ENCODE peak calls at places on chromosome 2, in eight cellular contexts. F, M, U, Z, I, T, G and E are unnamed samples.

GRCh38 chr2:71944183-71944550 is 203.5 kb downstream of the CYP26B1 start:
- DNase-seq in M (peak), I (no peak), T (no peak), G (no peak), Z (no peak), U (no peak), F (no peak), E (no peak)

GRCh38 chr2:72012886-72013574 is 134.6 kb downstream of the CYP26B1 start:
- DNase-seq in M (peak), Z (no peak), G (no peak), I (no peak), T (no peak), U (no peak), F (no peak), E (no peak)

GRCh38 chr2:42973771-42974170 is 181.4 kb upstream of the HAAO start:
- DNase-seq in T (no peak), F (no peak), G (no peak), Z (no peak), U (no peak), I (peak), M (no peak), E (no peak)

GRCh38 chr2:221529943-221530652 is 42.0 kb downstream of the EPHA4 start:
- DNase-seq in I (peak), M (no peak), F (no peak), Z (peak), U (peak), G (no peak), T (no peak), E (peak)

GRCh38 chr2:237196866-237197618 is 111.4 kb downstream of the COPS8 start:
- DNase-seq in M (peak), G (no peak), F (no peak), I (peak), T (no peak), U (no peak), Z (peak), E (no peak)

GRCh38 chr2:56132138-56132537 is 51.7 kb upstream of the CCDC85A start:
- DNase-seq in M (no peak), U (peak), I (peak), F (no peak), T (no peak), G (peak), Z (peak), E (peak)

GRCh38 chr2:76711490-76711889 is 810.7 kb downstream of the LRRTM4 start:
- DNase-seq in U (no peak), Z (no peak), I (no peak), G (no peak), T (no peak), F (no peak), M (no peak), E (no peak)

GRCh38 chr2:154527962-154528361 is 170.5 kb upstream of the KCNJ3 start:
- DNase-seq in F (no peak), U (no peak), I (no peak), Z (no peak), M (no peak), T (no peak), G (no peak), E (no peak)

GRCh38 chr2:217653240-217653639 is 349.6 kb downstream of the TNS1 start:
- DNase-seq in U (peak), M (peak), Z (peak), F (no peak), T (no peak), G (no peak), I (peak), E (no peak)

GRCh38 chr2:162071016-162071415 is 3.0 kb downstream of the DPP4 start:
- DNase-seq in M (no peak), Z (no peak), G (no peak), F (no peak), I (peak), U (no peak), T (no peak), E (no peak)

GRCh38 chr2:38178556-38179419 is 102.8 kb upstream of the CYP1B1 start:
- DNase-seq in G (no peak), M (no peak), Z (peak), I (peak), F (no peak), T (no peak), U (no peak), E (peak)

GRCh38 chr2:109438773-109439191 is 175.0 kb downstream of the SEPTIN10 start:
- DNase-seq in T (no peak), G (no peak), M (peak), I (peak), F (no peak), U (no peak), Z (peak), E (no peak)

GRCh38 chr2:26336719-26337118 is 9.2 kb upstream of the SELENOI start:
- DNase-seq in M (no peak), T (no peak), Z (no peak), U (no peak), G (no peak), F (no peak), I (no peak), E (no peak)

GRCh38 chr2:73705091-73705490 is 32.1 kb downstream of the TPRKB start:
- DNase-seq in F (no peak), U (no peak), Z (no peak), T (no peak), I (no peak), G (no peak), M (no peak), E (no peak)

GRCh38 chr2:172438741-172439508 is 11.5 kb downstream of the ITGA6 start:
- DNase-seq in G (no peak), Z (peak), F (no peak), U (peak), I (peak), M (no peak), T (no peak), E (no peak)

GRCh38 chr2:112728384-112729175 is 7.8 kb downstream of the NT5DC4 start:
- DNase-seq in U (no peak), Z (no peak), T (no peak), F (no peak), M (no peak), I (no peak), G (peak), E (no peak)

GRCh38 chr2:190804182-190804795 is 76.3 kb upstream of the GLS start:
- DNase-seq in Z (no peak), M (no peak), U (no peak), T (no peak), I (peak), G (no peak), F (no peak), E (no peak)

GRCh38 chr2:174985624-174986023 is 19.6 kb downstream of the CHN1 start:
- DNase-seq in U (peak), T (no peak), G (no peak), Z (no peak), M (no peak), I (peak), F (no peak), E (no peak)

GRCh38 chr2:212227755-212228154 is 310.8 kb downstream of the ERBB4 start:
- DNase-seq in G (no peak), U (peak), Z (no peak), M (no peak), I (peak), T (no peak), F (no peak), E (no peak)

GRCh38 chr2:133378386-133378785 is 189.9 kb downstream of the NCKAP5 start:
- DNase-seq in T (no peak), U (no peak), Z (no peak), G (no peak), I (no peak), F (no peak), M (no peak), E (no peak)

GRCh38 chr2:18325118-18325517 is 235.3 kb downstream of the RDH14 start:
- DNase-seq in G (peak), F (no peak), I (no peak), M (no peak), T (no peak), U (no peak), Z (no peak), E (no peak)

GRCh38 chr2:119301413-119301812 is 65.2 kb downstream of the C2orf76 start:
- DNase-seq in F (no peak), U (no peak), T (no peak), Z (no peak), G (no peak), I (peak), M (no peak), E (no peak)

GRCh38 chr2:237464757-237465391 is 22.2 kb upstream of the MLPH start:
- DNase-seq in I (no peak), Z (no peak), F (no peak), U (no peak), M (peak), G (no peak), T (no peak), E (no peak)

GRCh38 chr2:241151934-241152660 is 1.8 kb downstream of the PPP1R7 start:
- DNase-seq in Z (no peak), T (no peak), U (no peak), I (no peak), F (no peak), G (no peak), M (no peak), E (no peak)

GRCh38 chr2:71930073-71930681 is 217.5 kb downstream of the CYP26B1 start:
- DNase-seq in T (no peak), U (no peak), I (peak), Z (no peak), M (peak), F (no peak), G (no peak), E (no peak)

GRCh38 chr2:182228741-182229140 is 198.1 kb downstream of the PDE1A start:
- DNase-seq in Z (no peak), G (no peak), I (peak), M (no peak), U (no peak), T (no peak), F (no peak), E (no peak)

GRCh38 chr2:100470898-100471514 is 724 bp downstream of the NMS start:
- DNase-seq in U (no peak), T (no peak), G (peak), I (peak), F (no peak), M (no peak), Z (no peak), E (no peak)

GRCh38 chr2:25473758-25474335 is 132.1 kb upstream of the DNMT3A start:
- DNase-seq in Z (no peak), U (peak), I (no peak), F (no peak), G (peak), M (no peak), T (no peak), E (no peak)

GRCh38 chr2:241532733-241533601 is 24.6 kb upstream of the STK25 start:
- DNase-seq in M (no peak), U (no peak), G (no peak), T (no peak), Z (no peak), F (no peak), I (no peak), E (no peak)